ENCODE peak calls at places on chromosomes 6 and 20, in four cellular contexts. V, K, W and O are unnamed samples.

GRCh38 chr6:31821301-31822037 is 6.1 kb upstream of the HSPA1B start:
- DNase-seq in V (peak; percentile 68), K (no peak), W (peak; percentile 42), O (no peak)

GRCh38 chr6:36493859-36494258 is 51.1 kb downstream of the KCTD20 start:
- DNase-seq in V (no peak), K (no peak), W (peak; percentile 38), O (peak; percentile 51)

GRCh38 chr6:134060491-134061106 is 8.2 kb upstream of the SLC2A12 start:
- DNase-seq in V (no peak), K (no peak), W (peak; percentile 77), O (no peak)

GRCh38 chr6:119328866-119329806 is 20.4 kb downstream of the MAN1A1 start:
- DNase-seq in V (no peak), K (no peak), W (no peak), O (no peak)

GRCh38 chr6:139648430-139649000 is 274.1 kb upstream of the CITED2 start:
- DNase-seq in V (no peak), K (no peak), W (no peak), O (no peak)

GRCh38 chr6:62980093-62980492 is 231.2 kb upstream of the FKBP1C start:
- DNase-seq in V (no peak), K (no peak), W (no peak), O (no peak)

GRCh38 chr20:23782366-23782983 is 31.7 kb upstream of the CST1 start:
- DNase-seq in V (peak; percentile 26), K (no peak), W (peak; percentile 52), O (no peak)

GRCh38 chr20:45174434-45175364 is at the start of gene PI3:
- DNase-seq in V (no peak), K (no peak), W (no peak), O (peak; percentile 59)

GRCh38 chr6:54729716-54730115 is 116.9 kb upstream of the FAM83B start:
- DNase-seq in V (no peak), K (no peak), W (no peak), O (peak; percentile 5)

GRCh38 chr6:44122821-44123220 is 4.4 kb downstream of the MRPL14 start:
- DNase-seq in V (no peak), K (no peak), W (no peak), O (no peak)

GRCh38 chr20:59042796-59043621 is 423 bp upstream of the PRELID3B start:
- DNase-seq in V (peak; percentile 94), K (no peak), W (peak; percentile 100), O (peak; percentile 53)

GRCh38 chr20:32527447-32528055 is 57.6 kb downstream of the NOL4L start:
- DNase-seq in V (no peak), K (no peak), W (no peak), O (no peak)

GRCh38 chr6:49025273-49026240 is 437.5 kb downstream of the MMUT start:
- DNase-seq in V (no peak), K (no peak), W (no peak), O (peak; percentile 43)

GRCh38 chr20:63587781-63588591 is 13.9 kb upstream of the HELZ2 start:
- DNase-seq in V (no peak), K (no peak), W (no peak), O (no peak)

GRCh38 chr20:62132421-62132820 is 10.1 kb downstream of the LSM14B start:
- DNase-seq in V (no peak), K (no peak), W (no peak), O (no peak)

GRCh38 chr6:91299544-91300491 is 712.9 kb upstream of the MAP3K7 start:
- DNase-seq in V (no peak), K (peak; percentile 44), W (no peak), O (no peak)

GRCh38 chr20:16477632-16478031 is 95.6 kb downstream of the KIF16B start:
- DNase-seq in V (no peak), K (no peak), W (no peak), O (no peak)

GRCh38 chr6:107600936-107601335 is 111.0 kb downstream of the SOBP start:
- DNase-seq in V (peak; percentile 71), K (no peak), W (peak; percentile 48), O (no peak)

GRCh38 chr6:168029459-168030217 is 32.2 kb downstream of the KIF25 start:
- DNase-seq in V (no peak), K (no peak), W (no peak), O (peak; percentile 36)

GRCh38 chr6:17820055-17820454 is 113.3 kb upstream of the NUP153 start:
- DNase-seq in V (peak; percentile 8), K (no peak), W (no peak), O (no peak)

GRCh38 chr20:46852313-46852712 is 42.3 kb upstream of the EYA2 start:
- DNase-seq in V (no peak), K (no peak), W (no peak), O (no peak)

GRCh38 chr6:161103475-161103874 is 111.9 kb downstream of the MAP3K4 start:
- DNase-seq in V (no peak), K (no peak), W (no peak), O (no peak)

GRCh38 chr20:43529457-43530153 is 22.1 kb downstream of the L3MBTL1 start:
- DNase-seq in V (no peak), K (no peak), W (no peak), O (no peak)

GRCh38 chr20:35171753-35172433 is at the start of gene PROCR:
- DNase-seq in V (peak; percentile 32), K (no peak), W (peak; percentile 94), O (peak; percentile 92)

GRCh38 chr20:41137412-41138216 is at the start of gene PLCG1:
- DNase-seq in V (peak; percentile 93), K (no peak), W (peak; percentile 95), O (no peak)

GRCh38 chr6:149869275-149869892 is 5.2 kb upstream of the LRP11 start:
- DNase-seq in V (no peak), K (no peak), W (no peak), O (no peak)

GRCh38 chr6:87879144-87879861 is 168.3 kb upstream of the SPACA1 start:
- DNase-seq in V (no peak), K (no peak), W (no peak), O (no peak)

GRCh38 chr6:12523726-12524125 is 192.8 kb upstream of the PHACTR1 start:
- DNase-seq in V (no peak), K (no peak), W (no peak), O (no peak)

GRCh38 chr6:17867880-17868279 is 119.6 kb downstream of the KIF13A start:
- DNase-seq in V (no peak), K (no peak), W (peak; percentile 69), O (no peak)

GRCh38 chr6:155887431-155887830 is 431.8 kb upstream of the NOX3 start:
- DNase-seq in V (no peak), K (no peak), W (no peak), O (no peak)

GRCh38 chr20:688809-689208 is 13.2 kb upstream of the SCRT2 start:
- DNase-seq in V (no peak), K (no peak), W (no peak), O (no peak)

GRCh38 chr6:39360378-39360777 is 37.9 kb upstream of the KCNK16 start:
- DNase-seq in V (no peak), K (no peak), W (no peak), O (no peak)

GRCh38 chr6:35363293-35363750 is 21.0 kb downstream of the PPARD start:
- DNase-seq in V (peak; percentile 85), K (no peak), W (peak; percentile 72), O (no peak)

GRCh38 chr20:32333988-32334885 is 23.9 kb upstream of the ASXL1 start:
- DNase-seq in V (peak; percentile 38), K (no peak), W (no peak), O (no peak)

GRCh38 chr20:64238115-64238825 is 17.3 kb upstream of the PCMTD2 start:
- DNase-seq in V (no peak), K (no peak), W (no peak), O (no peak)

GRCh38 chr6:34132486-34133185 is 13.3 kb downstream of the GRM4 start:
- DNase-seq in V (peak; percentile 88), K (no peak), W (peak; percentile 57), O (no peak)